ENCODE peak calls at places on chromosomes 11 and 22, in five cellular contexts. L is aorta, U is brain microvascular endothelial cell, Y is fibroblast of lung, N is upper lobe of right lung. M is an unnamed sample. For H3K27me3, the result is how much of the 10 kb centered on the place peaks cover.

GRCh38 chr11:10592331-10592730 is 23.9 kb upstream of the LYVE1 start:
- DNase-seq in U (peak), Y (peak), N (no peak), L (no peak), M (no peak)

GRCh38 chr11:134576721-134577171 is 164.7 kb upstream of the B3GAT1 start:
- DNase-seq in N (no peak), U (no peak), L (peak), Y (no peak), M (no peak)

GRCh38 chr11:61163714-61164609 is 2.7 kb upstream of the VPS37C start:
- DNase-seq in N (no peak), U (no peak), Y (no peak), L (no peak), M (no peak)

GRCh38 chr11:120781486-120782120 is 242.3 kb upstream of the TBCEL start:
- DNase-seq in L (no peak), Y (no peak), U (no peak), N (no peak), M (no peak)

GRCh38 chr11:34749666-34750659 is 129.1 kb downstream of the EHF start:
- DNase-seq in L (peak), Y (peak), U (peak), N (peak), M (peak)

GRCh38 chr11:64850979-64851567 is 6.6 kb upstream of the CDC42BPG start:
- DNase-seq in Y (no peak), U (no peak), L (no peak), N (no peak), M (no peak)

GRCh38 chr11:118895093-118896039 is 11.7 kb downstream of the CXCR5 start:
- DNase-seq in N (no peak), L (no peak), Y (no peak), U (no peak), M (peak)

GRCh38 chr11:23181022-23181807 is 320.9 kb upstream of the CCDC179 start:
- DNase-seq in L (no peak), N (no peak), U (no peak), Y (no peak), M (no peak)

GRCh38 chr11:125679837-125680236 is 810 bp downstream of the ACRV1 start:
- DNase-seq in L (no peak), U (no peak), N (no peak), Y (no peak), M (no peak)

GRCh38 chr11:102929966-102930365 is 25.6 kb downstream of the MMP13 start:
- DNase-seq in N (no peak), L (no peak), U (no peak), Y (no peak), M (no peak)

GRCh38 chr11:18321622-18321990 is 334 bp downstream of the HPS5 start:
- DNase-seq in U (no peak), Y (no peak), N (no peak), L (no peak), M (no peak)

GRCh38 chr11:33737362-33737821 is 1.2 kb upstream of the CD59 start:
- DNase-seq in L (no peak), U (no peak), N (no peak), Y (no peak), M (no peak)

GRCh38 chr22:46049726-46050450 is 72.9 kb upstream of the WNT7B start:
- DNase-seq in U (no peak), L (peak), Y (no peak), N (peak), M (peak)

GRCh38 chr11:90775573-90776165 is 552.8 kb upstream of the CHORDC1 start:
- DNase-seq in L (no peak), U (no peak), Y (no peak), N (no peak), M (no peak)

GRCh38 chr11:71145988-71146824 is 106.2 kb downstream of the SHANK2 start:
- DNase-seq in N (peak), Y (no peak), L (no peak), U (no peak), M (no peak)

GRCh38 chr11:15783619-15784018 is 572.7 kb downstream of the SOX6 start:
- DNase-seq in N (no peak), L (no peak), U (no peak), Y (no peak), M (no peak)

GRCh38 chr11:61294717-61295595 is at the start of gene VWCE:
- DNase-seq in U (peak), Y (peak), L (peak), N (peak), M (peak)

GRCh38 chr11:109034341-109034696 is 369.4 kb downstream of the DDX10 start:
- DNase-seq in L (no peak), U (peak), Y (peak), N (no peak), M (no peak)

GRCh38 chr11:95692526-95693270 is 96.9 kb downstream of the FAM76B start:
- DNase-seq in L (no peak), N (no peak), Y (peak), U (peak), M (no peak)

GRCh38 chr11:109704432-109704831 is 282.4 kb downstream of the C11orf87 start:
- DNase-seq in Y (no peak), U (no peak), N (no peak), L (no peak), M (no peak)

GRCh38 chr11:35237860-35238715 is 99.1 kb downstream of the CD44 start:
- DNase-seq in L (no peak), N (no peak), Y (peak), U (peak), M (no peak)

GRCh38 chr11:61141601-61142028 is 19.6 kb downstream of the VPS37C start:
- DNase-seq in L (peak), N (peak), U (no peak), Y (no peak), M (peak)

GRCh38 chr22:19951351-19951750 is 9.7 kb upstream of the TXNRD2 start:
- DNase-seq in Y (no peak), L (peak), U (no peak), N (no peak), M (peak)

GRCh38 chr22:19674129-19674928 is 40.0 kb upstream of the SEPTIN5 start:
- DNase-seq in U (no peak), L (no peak), N (no peak), Y (no peak), M (no peak)

GRCh38 chr22:44621401-44622146 is 80.4 kb upstream of the PRR5 start:
- DNase-seq in N (no peak), U (no peak), L (peak), Y (no peak), M (peak)

GRCh38 chr11:67439321-67440228 is 2.1 kb upstream of the PTPRCAP start:
- DNase-seq in L (peak), U (no peak), Y (no peak), N (no peak), M (no peak)

GRCh38 chr11:86175585-86175984 is 69.0 kb upstream of the EED start:
- DNase-seq in Y (no peak), L (no peak), U (no peak), N (no peak), M (no peak)

GRCh38 chr11:86171627-86172026 is 72.9 kb upstream of the EED start:
- DNase-seq in N (no peak), Y (no peak), L (no peak), U (no peak), M (no peak)

GRCh38 chr11:86174101-86175046 is 70.2 kb upstream of the EED start:
- DNase-seq in Y (peak), N (no peak), L (peak), U (peak), M (peak)

GRCh38 chr11:86176165-86176884 is 68.2 kb upstream of the EED start:
- DNase-seq in U (peak), Y (peak), L (peak), N (no peak), M (no peak)

DNA sequence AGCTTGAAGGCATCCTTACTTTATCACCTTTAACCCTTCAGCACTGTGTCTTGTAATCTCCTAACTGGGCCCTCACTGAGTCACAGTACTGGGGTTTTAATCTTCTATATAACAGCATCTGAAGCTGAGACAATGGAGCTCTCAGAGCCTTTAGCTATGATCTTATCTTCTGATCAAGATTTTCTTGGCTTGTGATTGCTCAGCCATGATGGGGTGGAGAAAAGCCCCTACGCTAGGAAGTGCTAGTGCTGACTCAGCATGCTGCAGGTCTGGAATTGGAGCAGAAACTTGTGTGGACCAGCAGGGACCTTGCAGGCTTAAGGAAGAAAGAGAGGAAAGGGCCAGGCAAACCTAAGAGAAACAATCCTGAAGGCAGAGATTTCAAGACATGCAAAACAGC is 71.7 kb upstream of the EED start:
- DNase-seq in L (no peak), U (peak), N (no peak), Y (peak), M (no peak)
- H3K27ac ChIP-seq in L (no peak), U (peak), N (no peak), Y (no peak), M (no peak)

DNA sequence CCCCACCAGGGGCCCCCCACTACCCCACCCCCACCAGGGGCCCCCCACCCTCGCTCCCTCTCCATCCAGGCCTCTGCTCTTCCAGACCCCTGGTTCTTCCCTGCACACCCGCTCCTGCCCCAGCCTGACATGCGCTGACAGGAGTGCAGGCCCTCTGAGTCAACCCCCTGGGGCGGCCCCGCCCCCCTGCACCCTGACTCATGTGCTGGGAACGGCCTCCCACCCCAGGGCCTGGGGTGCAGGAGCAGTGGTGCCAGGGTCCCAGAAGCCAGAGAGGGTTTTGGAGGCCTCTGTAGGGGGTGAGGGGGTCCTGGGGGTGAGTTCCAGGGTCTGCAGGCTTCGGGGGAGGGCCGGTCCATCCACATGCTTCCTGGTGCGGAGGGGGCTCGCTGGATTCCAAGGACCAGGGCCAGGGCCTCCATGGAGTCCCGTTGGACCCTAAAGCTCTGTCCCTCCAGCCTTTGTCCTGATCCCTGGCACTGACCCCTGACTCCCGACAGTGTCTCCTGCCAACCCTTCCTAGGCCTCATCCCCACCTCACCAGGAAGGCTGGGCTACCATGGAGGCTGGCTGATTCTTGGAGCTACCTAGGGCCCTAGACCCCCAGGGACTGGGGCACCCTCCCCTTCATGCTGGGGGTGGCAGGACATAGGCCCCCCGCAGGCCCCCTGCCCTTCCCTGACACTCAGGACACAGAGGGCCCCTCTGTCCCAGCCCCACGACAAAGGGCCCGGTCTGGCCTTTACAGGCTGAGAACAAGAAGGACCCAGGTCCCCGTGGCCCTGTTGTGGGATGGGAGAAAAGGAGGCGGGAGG is 583 bp upstream of the PKP3 start:
- DNase-seq in Y (peak), U (peak), N (no peak), L (no peak), M (no peak)
- H3K4me3 ChIP-seq in Y (no peak), U (no peak), N (peak), L (no peak), M (no peak)

GRCh38 chr22:36464715-36465231 is 16.7 kb downstream of the TXN2 start:
- DNase-seq in Y (no peak), N (no peak), U (no peak), L (no peak), M (peak)
- H3K27me3 ChIP-seq in Y (under half), N (under half), U (under half), L (under half), M (under half)

GRCh38 chr11:3165152-3165705 is at the start of gene OSBPL5:
- DNase-seq in L (peak), N (peak), Y (peak), U (no peak), M (peak)

GRCh38 chr11:3169235-3169951 is 4.3 kb upstream of the OSBPL5 start:
- DNase-seq in L (peak), U (peak), Y (peak), N (peak), M (peak)

GRCh38 chr11:3166268-3167142 is 1.4 kb upstream of the OSBPL5 start:
- DNase-seq in Y (no peak), N (peak), L (peak), U (no peak), M (peak)

GRCh38 chr11:3165916-3166267 is 782 bp upstream of the OSBPL5 start:
- DNase-seq in U (no peak), L (peak), Y (no peak), N (no peak), M (peak)

GRCh38 chr11:3167143-3168119 is 2.3 kb upstream of the OSBPL5 start:
- DNase-seq in L (peak), Y (no peak), N (peak), U (no peak), M (peak)
- H3K27ac ChIP-seq in L (no peak), Y (no peak), N (no peak), U (no peak), M (no peak)

DNA sequence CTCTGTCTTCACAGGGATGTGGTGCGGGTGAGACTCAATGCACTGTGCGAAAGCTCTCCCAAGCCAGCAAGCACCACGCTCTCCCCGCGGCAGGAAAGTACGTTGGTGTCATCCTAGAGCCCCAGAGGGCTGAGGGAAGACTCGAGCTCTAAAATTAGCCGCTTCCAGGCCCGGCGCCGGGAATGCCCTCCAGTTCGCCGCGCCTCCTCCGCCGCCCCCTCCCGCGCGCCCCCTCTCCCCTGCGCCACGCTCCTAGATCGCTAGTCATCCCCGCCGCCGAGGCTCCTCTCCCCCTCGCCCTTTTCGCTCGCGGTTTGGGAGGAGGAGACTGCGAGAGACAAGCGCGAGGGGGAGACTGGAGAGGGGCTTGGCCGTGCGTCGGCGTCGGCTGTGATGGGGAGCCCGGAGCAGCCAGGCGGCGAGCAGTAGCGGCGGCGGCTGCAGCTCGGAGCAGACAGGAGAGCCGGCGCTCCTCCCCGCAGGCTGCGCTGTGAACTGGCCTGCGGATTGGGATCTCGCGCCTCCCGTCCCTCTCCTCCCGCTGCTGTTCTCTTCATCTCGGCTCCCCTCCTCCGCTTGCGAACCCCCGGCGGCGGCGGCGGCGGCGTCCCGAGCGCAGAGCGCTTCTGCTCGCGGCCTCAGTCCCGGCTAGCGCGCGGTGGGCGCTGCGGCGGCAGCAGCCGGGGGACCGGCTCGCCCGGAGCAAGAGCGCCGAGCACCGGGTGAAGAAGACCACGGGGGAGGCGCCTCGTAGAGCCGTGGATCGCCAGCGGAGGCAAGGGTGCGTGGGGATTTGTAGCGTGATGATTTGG is at the start of gene FAT3:
- DNase-seq in L (peak), N (peak), Y (peak), U (peak), M (peak)
- H3K4me3 ChIP-seq in L (peak), N (peak), Y (peak), U (peak), M (peak)

GRCh38 chr11:7050191-7050590 is 29.9 kb downstream of the NLRP14 start:
- DNase-seq in L (no peak), Y (no peak), N (no peak), U (no peak), M (no peak)
- H3K27me3 ChIP-seq in L (under half), Y (under half), N (under half), U (under half), M (under half)

DNA sequence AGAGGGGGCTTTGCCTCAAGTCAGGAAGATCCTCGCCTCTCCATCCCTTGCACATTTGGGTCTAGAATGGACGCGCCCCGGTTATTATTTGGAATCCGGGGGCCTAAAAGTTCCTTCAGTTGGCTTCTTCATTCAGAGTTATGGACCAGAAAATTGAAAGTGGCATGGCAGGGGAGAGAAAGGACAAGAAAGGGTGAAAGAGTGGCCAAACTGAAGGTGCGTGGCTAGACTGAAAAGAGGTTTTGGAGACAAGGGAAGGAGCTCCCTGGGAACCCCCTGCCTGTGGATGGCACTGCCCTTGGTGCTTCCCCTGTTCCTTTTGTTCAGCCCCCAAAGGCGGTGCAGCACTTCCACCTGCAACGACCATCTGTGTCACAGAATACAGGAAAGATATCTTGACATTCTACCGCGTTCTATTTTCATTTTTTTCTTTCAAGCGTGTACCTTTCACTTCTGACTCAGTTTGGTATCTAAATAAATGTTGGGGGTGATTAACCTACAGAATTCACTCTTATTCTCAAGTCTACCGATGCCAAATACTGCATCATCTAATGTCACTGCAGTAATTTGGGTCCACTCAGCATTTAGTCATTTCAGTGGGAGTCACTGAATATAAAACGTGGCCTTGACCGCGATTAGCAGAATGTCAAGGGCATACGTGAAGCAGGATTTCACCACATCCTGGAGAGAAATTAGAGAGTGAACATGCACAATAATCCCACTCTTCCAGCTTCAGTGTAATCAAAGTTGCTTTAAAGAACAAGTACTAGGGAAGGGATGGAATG is 88.1 kb upstream of the ARHGAP32 start:
- DNase-seq in Y (peak), N (no peak), L (no peak), U (no peak), M (no peak)
- H3K27ac ChIP-seq in Y (no peak), N (peak), L (no peak), U (no peak), M (no peak)

GRCh38 chr11:83063073-83063754 is 8.5 kb downstream of the RAB30 start:
- DNase-seq in U (no peak), Y (peak), L (no peak), N (no peak), M (no peak)
- H3K4me3 ChIP-seq in U (no peak), Y (no peak), L (peak), N (peak), M (peak)